ENCODE peak calls at places on chromosomes 1 and 21, in six cellular contexts. One of them, this sample, is unnamed.

GRCh38 chr1:183328371-183328770 is 89.8 kb downstream of the NMNAT2 start:
- DNase-seq in lower leg skin: no peak
- DNase-seq in A549: no peak
- DNase-seq in H54: no peak
- DNase-seq in body of pancreas: no peak
- DNase-seq in IMR-90: no peak
- DNase-seq in this sample: no peak

GRCh38 chr1:212247179-212247721 is 38.0 kb upstream of the PPP2R5A start:
- DNase-seq in lower leg skin: no peak
- DNase-seq in A549: no peak
- DNase-seq in H54: no peak
- DNase-seq in body of pancreas: no peak
- DNase-seq in IMR-90: peak; percentile 79
- DNase-seq in this sample: peak; percentile 63

GRCh38 chr1:206595581-206596318 is 16.5 kb downstream of the EIF2D start:
- DNase-seq in lower leg skin: no peak
- DNase-seq in A549: no peak
- DNase-seq in H54: no peak
- DNase-seq in body of pancreas: no peak
- DNase-seq in IMR-90: no peak
- DNase-seq in this sample: no peak

GRCh38 chr1:206578959-206579358 is 33.3 kb downstream of the EIF2D start:
- DNase-seq in lower leg skin: no peak
- DNase-seq in A549: no peak
- DNase-seq in H54: no peak
- DNase-seq in body of pancreas: no peak
- DNase-seq in IMR-90: no peak
- DNase-seq in this sample: no peak

GRCh38 chr1:226560243-226560642 is 11.7 kb downstream of the STUM start:
- DNase-seq in lower leg skin: no peak
- DNase-seq in A549: no peak
- DNase-seq in H54: no peak
- DNase-seq in body of pancreas: no peak
- DNase-seq in IMR-90: no peak
- DNase-seq in this sample: no peak

GRCh38 chr1:228043281-228043845 is 36.6 kb downstream of the WNT3A start:
- DNase-seq in lower leg skin: no peak
- DNase-seq in A549: peak; percentile 75
- DNase-seq in H54: no peak
- DNase-seq in body of pancreas: no peak
- DNase-seq in IMR-90: peak; percentile 29
- DNase-seq in this sample: no peak

GRCh38 chr1:50531027-50531426 is 107.8 kb upstream of the DMRTA2 start:
- DNase-seq in lower leg skin: no peak
- DNase-seq in A549: no peak
- DNase-seq in H54: no peak
- DNase-seq in body of pancreas: no peak
- DNase-seq in IMR-90: peak; percentile 11
- DNase-seq in this sample: no peak

GRCh38 chr1:155079487-155080249 is 1.0 kb downstream of the EFNA3 start:
- DNase-seq in lower leg skin: no peak
- DNase-seq in A549: no peak
- DNase-seq in H54: no peak
- DNase-seq in body of pancreas: no peak
- DNase-seq in IMR-90: no peak
- DNase-seq in this sample: no peak

GRCh38 chr1:71521655-71522264 is 440.9 kb upstream of the ZRANB2 start:
- DNase-seq in lower leg skin: no peak
- DNase-seq in A549: peak; percentile 6
- DNase-seq in H54: no peak
- DNase-seq in body of pancreas: peak; percentile 16
- DNase-seq in IMR-90: peak; percentile 43
- DNase-seq in this sample: peak; percentile 2

GRCh38 chr1:95770596-95770995 is 536.6 kb downstream of the RWDD3 start:
- DNase-seq in lower leg skin: no peak
- DNase-seq in A549: no peak
- DNase-seq in H54: no peak
- DNase-seq in body of pancreas: no peak
- DNase-seq in IMR-90: no peak
- DNase-seq in this sample: no peak

GRCh38 chr1:5915587-5916571 is 76.3 kb downstream of the NPHP4 start:
- DNase-seq in lower leg skin: no peak
- DNase-seq in A549: peak; percentile 16
- DNase-seq in H54: peak; percentile 33
- DNase-seq in body of pancreas: peak; percentile 33
- DNase-seq in IMR-90: peak; percentile 65
- DNase-seq in this sample: peak; percentile 30

GRCh38 chr1:156177918-156178654 is 15.8 kb upstream of the SLC25A44 start:
- DNase-seq in lower leg skin: no peak
- DNase-seq in A549: no peak
- DNase-seq in H54: no peak
- DNase-seq in body of pancreas: no peak
- DNase-seq in IMR-90: no peak
- DNase-seq in this sample: no peak

GRCh38 chr21:31546402-31547155 is 112.9 kb upstream of the SOD1 start:
- DNase-seq in lower leg skin: no peak
- DNase-seq in A549: no peak
- DNase-seq in H54: no peak
- DNase-seq in body of pancreas: no peak
- DNase-seq in IMR-90: no peak
- DNase-seq in this sample: no peak

GRCh38 chr1:218809625-218810024 is 364.1 kb upstream of the LYPLAL1 start:
- DNase-seq in lower leg skin: no peak
- DNase-seq in A549: no peak
- DNase-seq in H54: no peak
- DNase-seq in body of pancreas: no peak
- DNase-seq in IMR-90: no peak
- DNase-seq in this sample: no peak

GRCh38 chr1:110070968-110071307 is 466 bp upstream of the ALX3 start:
- DNase-seq in lower leg skin: no peak
- DNase-seq in A549: no peak
- DNase-seq in H54: no peak
- DNase-seq in body of pancreas: no peak
- DNase-seq in IMR-90: no peak
- DNase-seq in this sample: no peak

GRCh38 chr1:82091729-82092128 is 291.0 kb downstream of the ADGRL2 start:
- DNase-seq in lower leg skin: no peak
- DNase-seq in A549: no peak
- DNase-seq in H54: no peak
- DNase-seq in body of pancreas: no peak
- DNase-seq in IMR-90: no peak
- DNase-seq in this sample: no peak

GRCh38 chr1:162371611-162372010 is 5.0 kb downstream of the SPATA46 start:
- DNase-seq in lower leg skin: no peak
- DNase-seq in A549: no peak
- DNase-seq in H54: peak; percentile 65
- DNase-seq in body of pancreas: no peak
- DNase-seq in IMR-90: peak; percentile 18
- DNase-seq in this sample: no peak

GRCh38 chr1:8364528-8365442 is 46.9 kb downstream of the SLC45A1 start:
- DNase-seq in lower leg skin: no peak
- DNase-seq in A549: no peak
- DNase-seq in H54: no peak
- DNase-seq in body of pancreas: no peak
- DNase-seq in IMR-90: no peak
- DNase-seq in this sample: no peak

GRCh38 chr1:174165471-174166137 is 6.3 kb downstream of the RABGAP1L start:
- DNase-seq in lower leg skin: no peak
- DNase-seq in A549: no peak
- DNase-seq in H54: no peak
- DNase-seq in body of pancreas: no peak
- DNase-seq in IMR-90: no peak
- DNase-seq in this sample: no peak

GRCh38 chr1:3918966-3919611 is 19.0 kb upstream of the C1orf174 start:
- DNase-seq in lower leg skin: no peak
- DNase-seq in A549: no peak
- DNase-seq in H54: no peak
- DNase-seq in body of pancreas: no peak
- DNase-seq in IMR-90: no peak
- DNase-seq in this sample: no peak

GRCh38 chr1:93591833-93592635 is 89.6 kb downstream of the BCAR3 start:
- DNase-seq in lower leg skin: no peak
- DNase-seq in A549: peak; percentile 35
- DNase-seq in H54: no peak
- DNase-seq in body of pancreas: peak; percentile 94
- DNase-seq in IMR-90: no peak
- DNase-seq in this sample: peak; percentile 90

GRCh38 chr1:78004719-78005346 is at the start of gene DNAJB4:
- DNase-seq in lower leg skin: peak; percentile 89
- DNase-seq in A549: peak; percentile 95
- DNase-seq in H54: peak; percentile 13
- DNase-seq in body of pancreas: peak; percentile 84
- DNase-seq in IMR-90: peak; percentile 99
- DNase-seq in this sample: peak; percentile 95

GRCh38 chr1:54857741-54858665 is 29.0 kb downstream of the DHCR24 start:
- DNase-seq in lower leg skin: no peak
- DNase-seq in A549: no peak
- DNase-seq in H54: peak; percentile 35
- DNase-seq in body of pancreas: no peak
- DNase-seq in IMR-90: peak; percentile 78
- DNase-seq in this sample: no peak

GRCh38 chr1:35079003-35079930 is at the start of gene ZMYM1:
- DNase-seq in lower leg skin: peak; percentile 72
- DNase-seq in A549: peak; percentile 76
- DNase-seq in H54: peak; percentile 54
- DNase-seq in body of pancreas: peak; percentile 79
- DNase-seq in IMR-90: peak; percentile 83
- DNase-seq in this sample: peak; percentile 73
- TF ChIP-seq POLR2A in lower leg skin: no peak
- TF ChIP-seq POLR2A in A549: peak; percentile 35
- TF ChIP-seq POLR2A in H54: peak; percentile 69
- TF ChIP-seq POLR2A in body of pancreas: peak; percentile 62
- TF ChIP-seq POLR2A in IMR-90: peak; percentile 64
- TF ChIP-seq POLR2A in this sample: no peak

GRCh38 chr1:63524166-63524565 is 841 bp downstream of the EFCAB7 start:
- DNase-seq in lower leg skin: no peak
- DNase-seq in A549: no peak
- DNase-seq in H54: no peak
- DNase-seq in body of pancreas: no peak
- DNase-seq in IMR-90: no peak
- DNase-seq in this sample: no peak

GRCh38 chr1:63523738-63524137 is 413 bp downstream of the EFCAB7 start:
- DNase-seq in lower leg skin: no peak
- DNase-seq in A549: no peak
- DNase-seq in H54: peak; percentile 1
- DNase-seq in body of pancreas: no peak
- DNase-seq in IMR-90: no peak
- DNase-seq in this sample: no peak

GRCh38 chr1:63522891-63523728 is at the start of the genes EFCAB7 and ITGB3BP:
- DNase-seq in lower leg skin: peak; percentile 81
- DNase-seq in A549: peak; percentile 93
- DNase-seq in H54: peak; percentile 50
- DNase-seq in body of pancreas: peak; percentile 84
- DNase-seq in IMR-90: peak; percentile 96
- DNase-seq in this sample: peak; percentile 94
- TF ChIP-seq POLR2A in lower leg skin: no peak
- TF ChIP-seq POLR2A in A549: peak; percentile 22
- TF ChIP-seq POLR2A in H54: peak; percentile 28
- TF ChIP-seq POLR2A in body of pancreas: peak; percentile 69
- TF ChIP-seq POLR2A in IMR-90: no peak
- TF ChIP-seq POLR2A in this sample: peak; percentile 53

DNA sequence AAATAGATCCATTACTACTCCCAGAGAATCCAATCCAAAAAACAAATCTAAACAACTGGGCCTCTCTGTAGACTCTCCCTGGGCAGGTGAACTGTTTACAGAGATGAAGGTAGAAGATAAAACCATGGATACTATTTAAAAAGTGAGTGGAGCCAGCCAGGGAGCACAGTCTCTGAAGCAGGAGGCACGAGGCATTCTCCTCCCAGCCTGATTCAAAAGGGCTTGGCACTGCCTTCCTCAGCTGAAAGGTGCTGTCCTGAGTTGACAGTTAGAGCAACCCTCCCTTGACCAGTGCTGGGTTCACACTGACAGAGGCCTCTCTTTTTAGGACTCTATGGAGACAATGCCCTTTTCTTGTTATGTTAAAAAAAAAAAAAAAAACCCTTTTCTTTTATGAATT is 36.8 kb downstream of the HENMT1 start:
- DNase-seq in lower leg skin: no peak
- DNase-seq in A549: no peak
- DNase-seq in H54: no peak
- DNase-seq in body of pancreas: no peak
- DNase-seq in IMR-90: no peak
- DNase-seq in this sample: no peak
- TF ChIP-seq POLR2A in lower leg skin: no peak
- TF ChIP-seq POLR2A in A549: no peak
- TF ChIP-seq POLR2A in H54: no peak
- TF ChIP-seq POLR2A in body of pancreas: no peak
- TF ChIP-seq POLR2A in IMR-90: no peak
- TF ChIP-seq POLR2A in this sample: no peak

GRCh38 chr1:44806704-44807363 is at the start of gene DYNLT4:
- DNase-seq in lower leg skin: no peak
- DNase-seq in A549: no peak
- DNase-seq in H54: no peak
- DNase-seq in body of pancreas: no peak
- DNase-seq in IMR-90: no peak
- DNase-seq in this sample: no peak

GRCh38 chr1:44803312-44804095 is 3.3 kb downstream of the PLK3 start:
- DNase-seq in lower leg skin: no peak
- DNase-seq in A549: no peak
- DNase-seq in H54: no peak
- DNase-seq in body of pancreas: no peak
- DNase-seq in IMR-90: no peak
- DNase-seq in this sample: no peak

GRCh38 chr1:44806025-44806703 is 987 bp downstream of the DYNLT4 start:
- DNase-seq in lower leg skin: no peak
- DNase-seq in A549: no peak
- DNase-seq in H54: no peak
- DNase-seq in body of pancreas: no peak
- DNase-seq in IMR-90: no peak
- DNase-seq in this sample: no peak

GRCh38 chr1:44807364-44808062 is 362 bp upstream of the DYNLT4 start:
- DNase-seq in lower leg skin: peak; percentile 98
- DNase-seq in A549: peak; percentile 97
- DNase-seq in H54: peak; percentile 95
- DNase-seq in body of pancreas: peak; percentile 98
- DNase-seq in IMR-90: peak; percentile 99
- DNase-seq in this sample: peak; percentile 98

GRCh38 chr1:44805311-44806024 is 1.7 kb downstream of the DYNLT4 start:
- DNase-seq in lower leg skin: no peak
- DNase-seq in A549: no peak
- DNase-seq in H54: no peak
- DNase-seq in body of pancreas: no peak
- DNase-seq in IMR-90: no peak
- DNase-seq in this sample: no peak
- TF ChIP-seq POLR2A in lower leg skin: no peak
- TF ChIP-seq POLR2A in A549: no peak
- TF ChIP-seq POLR2A in H54: no peak
- TF ChIP-seq POLR2A in body of pancreas: no peak
- TF ChIP-seq POLR2A in IMR-90: no peak
- TF ChIP-seq POLR2A in this sample: no peak